ENCODE peak calls at places on chromosomes 5 and 9, in six cellular contexts. Y is HepG2, Z is A549, H is upper lobe of left lung, T is K562, B is GM12878. V is an unnamed sample.

GRCh38 chr5:141973871-141974595 is 5.1 kb downstream of the RNF14 start:
- ATAC-seq in Y (no peak), Z (no peak), H (no peak), T (no peak), B (no peak), V (no peak)

GRCh38 chr5:52807723-52808122 is 20.0 kb downstream of the ITGA1 start:
- ATAC-seq in Y (no peak), Z (no peak), H (no peak), T (no peak), B (no peak), V (no peak)

GRCh38 chr5:173625686-173626500 is 9.4 kb upstream of the BOD1 start:
- ATAC-seq in Y (peak; percentile 6), Z (peak; percentile 67), H (no peak), T (peak; percentile 82), B (peak; percentile 81), V (no peak)

GRCh38 chr9:136589766-136590740 is 44.2 kb upstream of the NOTCH1 start:
- ATAC-seq in Y (no peak), Z (no peak), H (no peak), T (no peak), B (no peak), V (no peak)

GRCh38 chr5:131682824-131683223 is 47.8 kb upstream of the RAPGEF6 start:
- ATAC-seq in Y (no peak), Z (no peak), H (no peak), T (no peak), B (no peak), V (no peak)

GRCh38 chr5:10712574-10713366 is 48.3 kb downstream of the DAP start:
- ATAC-seq in Y (no peak), Z (no peak), H (no peak), T (no peak), B (peak; percentile 90), V (no peak)

GRCh38 chr9:71758277-71758676 is 10.0 kb downstream of the CEMIP2 start:
- ATAC-seq in Y (no peak), Z (no peak), H (no peak), T (no peak), B (no peak), V (no peak)

GRCh38 chr5:99317136-99317535 is 388.3 kb upstream of the CHD1 start:
- ATAC-seq in Y (no peak), Z (no peak), H (no peak), T (no peak), B (no peak), V (no peak)

GRCh38 chr5:57002959-57003485 is 51.1 kb upstream of the MIER3 start:
- ATAC-seq in Y (no peak), Z (no peak), H (no peak), T (no peak), B (no peak), V (no peak)

GRCh38 chr5:16891043-16891442 is 45.0 kb downstream of the MYO10 start:
- ATAC-seq in Y (no peak), Z (no peak), H (no peak), T (no peak), B (no peak), V (no peak)

GRCh38 chr5:66810747-66811355 is 214.7 kb downstream of the MAST4 start:
- ATAC-seq in Y (no peak), Z (no peak), H (no peak), T (no peak), B (no peak), V (no peak)

GRCh38 chr5:142184939-142185526 is 76.5 kb downstream of the NDFIP1 start:
- ATAC-seq in Y (no peak), Z (no peak), H (no peak), T (no peak), B (no peak), V (no peak)

GRCh38 chr9:126149661-126150060 is 177.0 kb upstream of the MVB12B start:
- ATAC-seq in Y (no peak), Z (no peak), H (no peak), T (no peak), B (no peak), V (no peak)

GRCh38 chr9:91207889-91208651 is 153.6 kb downstream of the AUH start:
- ATAC-seq in Y (peak; percentile 69), Z (no peak), H (peak; percentile 75), T (no peak), B (peak; percentile 93), V (peak; percentile 90)

GRCh38 chr5:10354048-10354872 is 765 bp downstream of the MARCHF6 start:
- ATAC-seq in Y (peak; percentile 59), Z (peak; percentile 39), H (no peak), T (peak; percentile 47), B (peak; percentile 30), V (peak; percentile 4)

GRCh38 chr5:119019431-119020348 is 31.3 kb upstream of the DTWD2 start:
- ATAC-seq in Y (no peak), Z (no peak), H (no peak), T (no peak), B (no peak), V (no peak)

GRCh38 chr5:157290156-157290980 is 24.4 kb downstream of the CYFIP2 start:
- ATAC-seq in Y (peak; percentile 58), Z (peak; percentile 86), H (no peak), T (no peak), B (no peak), V (no peak)

GRCh38 chr5:135183464-135183863 is 149.4 kb upstream of the PITX1 start:
- ATAC-seq in Y (no peak), Z (no peak), H (no peak), T (no peak), B (no peak), V (no peak)

GRCh38 chr5:59500014-59500413 is 393.5 kb downstream of the PDE4D start:
- ATAC-seq in Y (no peak), Z (no peak), H (no peak), T (no peak), B (no peak), V (no peak)

GRCh38 chr5:75363726-75364495 is 26.9 kb downstream of the HMGCR start:
- ATAC-seq in Y (peak; percentile 20), Z (peak; percentile 26), H (peak; percentile 94), T (peak; percentile 10), B (no peak), V (peak; percentile 48)

GRCh38 chr9:137318976-137319375 is 16.9 kb upstream of the NRARP start:
- ATAC-seq in Y (peak; percentile 90), Z (peak; percentile 60), H (no peak), T (peak; percentile 84), B (no peak), V (peak; percentile 54)

GRCh38 chr5:109703827-109704226 is 14.1 kb downstream of the MAN2A1 start:
- ATAC-seq in Y (no peak), Z (no peak), H (no peak), T (peak; percentile 87), B (peak; percentile 22), V (no peak)

GRCh38 chr9:32455738-32456137 is 70.3 kb downstream of the RIGI start:
- ATAC-seq in Y (no peak), Z (no peak), H (no peak), T (no peak), B (no peak), V (no peak)

GRCh38 chr9:122216138-122216797 is 12.5 kb downstream of the LHX6 start:
- ATAC-seq in Y (no peak), Z (no peak), H (no peak), T (no peak), B (no peak), V (no peak)

GRCh38 chr9:133888779-133889491 is 103.2 kb downstream of the VAV2 start:
- ATAC-seq in Y (no peak), Z (no peak), H (no peak), T (no peak), B (no peak), V (no peak)

GRCh38 chr9:115494958-115495690 is 377.2 kb upstream of the TNC start:
- ATAC-seq in Y (peak; percentile 97), Z (peak; percentile 80), H (no peak), T (no peak), B (no peak), V (no peak)

GRCh38 chr9:95429948-95430620 is 86.7 kb downstream of the PTCH1 start:
- ATAC-seq in Y (no peak), Z (no peak), H (no peak), T (no peak), B (no peak), V (no peak)

GRCh38 chr5:97022898-97023297 is 87.0 kb downstream of the LNPEP start:
- ATAC-seq in Y (no peak), Z (no peak), H (no peak), T (no peak), B (peak; percentile 77), V (no peak)

GRCh38 chr5:127022846-127023245 is 7.5 kb downstream of the MARCHF3 start:
- ATAC-seq in Y (peak; percentile 99), Z (no peak), H (no peak), T (no peak), B (no peak), V (no peak)

GRCh38 chr5:171975877-171976667 is 30.4 kb downstream of the FBXW11 start:
- ATAC-seq in Y (no peak), Z (no peak), H (no peak), T (no peak), B (no peak), V (no peak)

GRCh38 chr9:124372038-124372437 is 43.2 kb downstream of the PSMB7 start:
- ATAC-seq in Y (no peak), Z (no peak), H (no peak), T (no peak), B (no peak), V (no peak)

GRCh38 chr5:177995691-177996595 is at the start of gene PROP1:
- ATAC-seq in Y (no peak), Z (peak; percentile 11), H (no peak), T (no peak), B (no peak), V (no peak)

GRCh38 chr9:107394264-107394663 is 95.3 kb downstream of the KLF4 start:
- ATAC-seq in Y (no peak), Z (no peak), H (no peak), T (no peak), B (no peak), V (peak; percentile 48)

GRCh38 chr9:15935661-15936315 is 382.9 kb downstream of the CCDC171 start:
- ATAC-seq in Y (no peak), Z (no peak), H (no peak), T (no peak), B (no peak), V (no peak)

GRCh38 chr9:122030357-122030756 is 62.8 kb downstream of the TTLL11 start:
- ATAC-seq in Y (no peak), Z (no peak), H (no peak), T (no peak), B (no peak), V (no peak)

GRCh38 chr5:154445422-154446182 is at the start of gene SAP30L:
- ATAC-seq in Y (peak; percentile 93), Z (peak; percentile 96), H (peak; percentile 98), T (peak; percentile 97), B (peak; percentile 91), V (peak; percentile 99)
- TF ChIP-seq POLR2A in Y (peak; percentile 71), Z (peak; percentile 48), H (peak; percentile 91), T (peak; percentile 82), B (peak; percentile 85), V (peak; percentile 68)

GRCh38 chr5:14595189-14595588 is 13.6 kb downstream of the OTULINL start:
- ATAC-seq in Y (no peak), Z (no peak), H (no peak), T (peak; percentile 45), B (peak; percentile 73), V (peak; percentile 64)
- TF ChIP-seq EP300 in Y (no peak), Z (no peak), H (no peak), T (no peak), B (no peak), V (no peak)

GRCh38 chr5:84450617-84451414 is 66.1 kb upstream of the EDIL3 start:
- ATAC-seq in Y (no peak), Z (peak; percentile 53), H (no peak), T (no peak), B (peak; percentile 55), V (no peak)
- TF ChIP-seq CTCF in Y (no peak), Z (no peak), H (peak; percentile 30), T (no peak), B (peak; percentile 33), V (no peak)

GRCh38 chr5:39072915-39073758 is 1.1 kb downstream of the RICTOR start:
- ATAC-seq in Y (peak; percentile 66), Z (peak; percentile 30), H (peak; percentile 35), T (peak; percentile 67), B (peak; percentile 54), V (peak; percentile 1)
- TF ChIP-seq POLR2A in Y (no peak), Z (no peak), H (no peak), T (no peak), B (peak; percentile 37), V (no peak)